ENCODE peak calls at places on chromosomes 3 and 15, in four cellular contexts. G is WTC11, N is A172, Z is heart left ventricle. T is an unnamed sample.

GRCh38 chr15:53477981-53478766 is 281.3 kb downstream of the WDR72 start:
- DNase-seq in N (no peak), Z (no peak), G (no peak), T (no peak)

GRCh38 chr3:119211193-119211592 is 29.5 kb downstream of the B4GALT4 start:
- DNase-seq in N (no peak), G (no peak), Z (no peak), T (no peak)

GRCh38 chr3:23475446-23475845 is 272.3 kb downstream of the UBE2E2 start:
- DNase-seq in N (no peak), Z (no peak), G (no peak), T (no peak)

GRCh38 chr3:155960060-155960459 is 89.6 kb downstream of the GMPS start:
- DNase-seq in G (no peak), N (no peak), Z (no peak), T (no peak)

GRCh38 chr3:42195879-42196330 is 70.1 kb downstream of the CCK start:
- DNase-seq in N (no peak), G (no peak), Z (no peak), T (no peak)

GRCh38 chr3:52787672-52788625 is 6.6 kb upstream of the ITIH3 start:
- DNase-seq in N (no peak), G (no peak), Z (no peak), T (no peak)

GRCh38 chr15:29113336-29114276 is 156.0 kb downstream of the NSMCE3 start:
- DNase-seq in N (peak; percentile 25), Z (no peak), G (no peak), T (no peak)

GRCh38 chr15:69126054-69126469 is 34.4 kb upstream of the GLCE start:
- DNase-seq in Z (no peak), N (peak; percentile 15), G (no peak), T (peak; percentile 23)

GRCh38 chr15:42157981-42158765 is 1.7 kb upstream of the PLA2G4F start:
- DNase-seq in N (peak; percentile 82), Z (no peak), G (no peak), T (no peak)

GRCh38 chr15:43529587-43530345 is 12.4 kb downstream of the MAP1A start:
- DNase-seq in G (no peak), N (no peak), Z (no peak), T (no peak)

GRCh38 chr3:52056521-52056967 is at the start of gene DUSP7:
- DNase-seq in N (peak; percentile 22), G (peak; percentile 64), Z (peak; percentile 82), T (peak; percentile 34)

GRCh38 chr15:95857758-95858157 is 472.7 kb upstream of the NR2F2 start:
- DNase-seq in N (no peak), Z (no peak), G (no peak), T (no peak)

GRCh38 chr3:184619348-184619747 is 57.8 kb downstream of the EPHB3 start:
- DNase-seq in N (no peak), G (no peak), Z (no peak), T (no peak)

GRCh38 chr15:40054746-40055575 is 16.0 kb upstream of the SRP14 start:
- DNase-seq in Z (no peak), N (peak; percentile 84), G (no peak), T (no peak)

GRCh38 chr3:107106316-107106715 is 270.9 kb upstream of the CCDC54 start:
- DNase-seq in Z (no peak), N (peak; percentile 73), G (no peak), T (no peak)

GRCh38 chr15:28264166-28264565 is 57.8 kb downstream of the HERC2 start:
- DNase-seq in G (no peak), N (no peak), Z (no peak), T (no peak)

T was measured in HL-60.